ENCODE peak calls at places on chromosomes 5 and 9, in six cellular contexts. V is transverse colon, Y is stomach, P is spleen, O is GM23338, F is esophagus muscularis mucosa. M is an unnamed sample. For H3K4me1, the result is how much of the 10 kb centered on the place peaks cover.

GRCh38 chr9:110329676-110330235 is 7.9 kb downstream of the TXNDC8 start:
- DNase-seq in V (no peak), Y (no peak), P (no peak), O (no peak), F (no peak), M (no peak)

GRCh38 chr5:168317096-168317520 is 25.7 kb downstream of the WWC1 start:
- DNase-seq in V (no peak), Y (no peak), P (peak), O (no peak), F (no peak), M (no peak)

GRCh38 chr9:94630281-94630680 is 9.0 kb downstream of the FBP1 start:
- DNase-seq in V (no peak), Y (peak), P (no peak), O (no peak), F (no peak), M (no peak)

GRCh38 chr5:156722358-156722757 is 127.7 kb upstream of the PPP1R2B start:
- DNase-seq in V (no peak), Y (no peak), P (no peak), O (no peak), F (no peak), M (no peak)

GRCh38 chr9:34961574-34962480 is 3.7 kb downstream of the PHF24 start:
- DNase-seq in V (no peak), Y (no peak), P (no peak), O (peak), F (no peak), M (no peak)

GRCh38 chr5:106397700-106398099 is 1273.0 kb downstream of the EFNA5 start:
- DNase-seq in V (no peak), Y (no peak), P (no peak), O (no peak), F (no peak), M (peak)

GRCh38 chr5:150322202-150322601 is 19.5 kb upstream of the ARSI start:
- DNase-seq in V (no peak), Y (no peak), P (no peak), O (no peak), F (no peak), M (no peak)

GRCh38 chr5:169749295-169749694 is 112.2 kb downstream of the DOCK2 start:
- DNase-seq in V (no peak), Y (no peak), P (no peak), O (no peak), F (no peak), M (no peak)

GRCh38 chr5:79935992-79936643 is 54.9 kb downstream of the MTX3 start:
- DNase-seq in V (no peak), Y (no peak), P (no peak), O (no peak), F (no peak), M (no peak)

GRCh38 chr5:160076997-160077396 is 42.3 kb downstream of the PWWP2A start:
- DNase-seq in V (no peak), Y (no peak), P (no peak), O (no peak), F (no peak), M (no peak)

GRCh38 chr5:32285489-32286138 is 27.1 kb downstream of the MTMR12 start:
- DNase-seq in V (no peak), Y (no peak), P (no peak), O (no peak), F (no peak), M (no peak)

GRCh38 chr5:54009828-54010227 is 300.5 kb downstream of the ARL15 start:
- DNase-seq in V (no peak), Y (no peak), P (no peak), O (peak), F (no peak), M (no peak)

GRCh38 chr9:113645972-113646241 is 182.4 kb downstream of the RGS3 start:
- DNase-seq in V (no peak), Y (no peak), P (no peak), O (no peak), F (no peak), M (no peak)

GRCh38 chr9:127194881-127195713 is 69.5 kb upstream of the GARNL3 start:
- DNase-seq in V (no peak), Y (no peak), P (peak), O (peak), F (no peak), M (no peak)

GRCh38 chr9:20312732-20313131 is 309.6 kb downstream of the MLLT3 start:
- DNase-seq in V (no peak), Y (no peak), P (no peak), O (no peak), F (peak), M (no peak)

GRCh38 chr5:32984851-32985250 is 273.7 kb downstream of the NPR3 start:
- DNase-seq in V (no peak), Y (no peak), P (no peak), O (no peak), F (no peak), M (no peak)

GRCh38 chr9:125241863-125242739 is 958 bp upstream of the HSPA5 start:
- DNase-seq in V (peak), Y (peak), P (peak), O (no peak), F (peak), M (no peak)

GRCh38 chr5:58462623-58463230 is 2.8 kb upstream of the PLK2 start:
- DNase-seq in V (peak), Y (peak), P (no peak), O (peak), F (no peak), M (peak)

GRCh38 chr9:134633362-134634142 is 8.1 kb upstream of the COL5A1 start:
- DNase-seq in V (peak), Y (no peak), P (peak), O (no peak), F (no peak), M (no peak)

GRCh38 chr5:97042981-97043380 is 99.4 kb downstream of the LIX1 start:
- DNase-seq in V (no peak), Y (no peak), P (no peak), O (peak), F (no peak), M (no peak)

GRCh38 chr5:106964102-106964501 is 706.6 kb downstream of the EFNA5 start:
- DNase-seq in V (no peak), Y (no peak), P (no peak), O (no peak), F (no peak), M (no peak)

GRCh38 chr5:140075371-140075770 is 32.3 kb upstream of the NRG2 start:
- DNase-seq in V (no peak), Y (no peak), P (no peak), O (no peak), F (no peak), M (no peak)

GRCh38 chr5:145587308-145588071 is 247.7 kb downstream of the PRELID2 start:
- DNase-seq in V (no peak), Y (no peak), P (no peak), O (no peak), F (no peak), M (peak)

GRCh38 chr9:36825179-36825578 is 208.9 kb downstream of the PAX5 start:
- DNase-seq in V (no peak), Y (no peak), P (no peak), O (no peak), F (no peak), M (no peak)

GRCh38 chr5:16539169-16539666 is 73.6 kb upstream of the ZNF622 start:
- DNase-seq in V (peak), Y (peak), P (no peak), O (no peak), F (peak), M (no peak)

GRCh38 chr5:354581-355378 is 33.3 kb downstream of the AHRR start:
- DNase-seq in V (no peak), Y (no peak), P (peak), O (no peak), F (no peak), M (no peak)

GRCh38 chr5:142587354-142587965 is 98.4 kb downstream of the FGF1 start:
- DNase-seq in V (no peak), Y (peak), P (no peak), O (peak), F (no peak), M (no peak)

GRCh38 chr5:16540421-16540820 is 74.8 kb upstream of the ZNF622 start:
- DNase-seq in V (no peak), Y (no peak), P (no peak), O (no peak), F (no peak), M (no peak)

GRCh38 chr5:175542232-175542965 is 64.0 kb downstream of the SFXN1 start:
- DNase-seq in V (no peak), Y (peak), P (no peak), O (no peak), F (no peak), M (no peak)

GRCh38 chr5:133273661-133274596 is 222.1 kb downstream of the HSPA4 start:
- DNase-seq in V (no peak), Y (no peak), P (no peak), O (no peak), F (no peak), M (no peak)

GRCh38 chr9:85639675-85640186 is 102.0 kb downstream of the AGTPBP1 start:
- DNase-seq in V (no peak), Y (no peak), P (no peak), O (no peak), F (no peak), M (no peak)

GRCh38 chr5:12614608-12615007 is 710.4 kb upstream of the CTNND2 start:
- DNase-seq in V (no peak), Y (no peak), P (no peak), O (no peak), F (no peak), M (no peak)

GRCh38 chr5:35671516-35671915 is 53.9 kb downstream of the SPEF2 start:
- DNase-seq in V (no peak), Y (no peak), P (no peak), O (no peak), F (no peak), M (no peak)

GRCh38 chr9:136098844-136099243 is 3.8 kb upstream of the NACC2 start:
- DNase-seq in V (no peak), Y (no peak), P (no peak), O (no peak), F (no peak), M (no peak)

GRCh38 chr9:134171316-134172197 is 7.2 kb upstream of the RNU6ATAC start:
- DNase-seq in V (no peak), Y (no peak), P (peak), O (no peak), F (no peak), M (no peak)

GRCh38 chr5:91706785-91707520 is 323.8 kb upstream of the ARRDC3 start:
- DNase-seq in V (no peak), Y (no peak), P (no peak), O (no peak), F (no peak), M (no peak)

DNA sequence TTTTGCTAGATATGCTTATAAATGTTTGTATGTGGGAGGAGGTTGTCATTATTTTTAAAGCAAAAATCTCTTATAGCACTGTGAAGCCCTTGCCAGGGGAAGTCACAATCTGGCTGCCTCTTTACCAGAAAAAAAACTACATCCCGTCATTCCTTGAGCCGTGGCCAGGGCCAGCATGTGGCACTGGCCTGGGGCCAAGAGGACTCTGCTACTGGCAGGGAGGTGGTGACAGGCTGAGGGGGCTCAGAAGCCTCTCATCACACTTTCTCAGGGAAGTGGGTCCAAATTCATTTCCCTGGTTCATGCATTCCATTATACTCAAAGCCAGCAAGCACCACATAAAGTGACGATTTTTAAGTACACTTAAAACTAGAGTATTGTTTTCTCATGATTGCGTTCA is 457.3 kb downstream of the ZNF608 start:
- DNase-seq in V (peak), Y (peak), P (no peak), O (no peak), F (no peak), M (no peak)
- TF ChIP-seq POLR2AphosphoS5 in V (no peak), Y (no peak), P (peak), O (no peak), F (no peak), M (no peak)

GRCh38 chr5:9358961-9359686 is 186.8 kb downstream of the SEMA5A start:
- DNase-seq in V (no peak), Y (no peak), P (no peak), O (no peak), F (no peak), M (no peak)
- H3K4me1 ChIP-seq in V (under half), Y (under half), P (under half), O (under half), F (under half), M (under half)

DNA sequence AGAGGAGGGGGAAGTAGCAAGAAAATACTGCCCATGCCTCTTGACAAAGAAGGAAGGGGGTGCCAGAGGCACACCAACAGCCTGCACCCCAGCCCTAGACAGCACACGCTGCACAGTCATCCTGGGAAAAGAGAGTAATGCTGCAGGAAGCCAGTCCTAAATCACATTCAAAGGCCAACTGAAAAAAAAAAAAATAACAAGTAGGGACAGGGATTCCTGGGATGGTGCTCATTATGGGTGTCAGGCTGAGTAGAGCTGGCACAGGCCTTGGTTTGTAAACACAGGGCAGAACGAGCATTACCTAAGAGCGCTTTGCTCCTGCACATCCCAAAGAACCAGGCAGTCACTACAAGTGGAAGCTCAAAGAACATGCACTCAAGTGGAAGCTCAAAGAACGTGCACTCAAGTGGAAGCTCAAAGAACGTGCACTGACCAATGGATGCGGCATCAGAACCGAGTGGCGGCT is 7.8 kb downstream of the RAPGEF1 start:
- DNase-seq in V (peak), Y (no peak), P (no peak), O (no peak), F (no peak), M (no peak)
- H3K4me3 ChIP-seq in V (no peak), Y (no peak), P (no peak), O (no peak), F (no peak), M (no peak)

DNA sequence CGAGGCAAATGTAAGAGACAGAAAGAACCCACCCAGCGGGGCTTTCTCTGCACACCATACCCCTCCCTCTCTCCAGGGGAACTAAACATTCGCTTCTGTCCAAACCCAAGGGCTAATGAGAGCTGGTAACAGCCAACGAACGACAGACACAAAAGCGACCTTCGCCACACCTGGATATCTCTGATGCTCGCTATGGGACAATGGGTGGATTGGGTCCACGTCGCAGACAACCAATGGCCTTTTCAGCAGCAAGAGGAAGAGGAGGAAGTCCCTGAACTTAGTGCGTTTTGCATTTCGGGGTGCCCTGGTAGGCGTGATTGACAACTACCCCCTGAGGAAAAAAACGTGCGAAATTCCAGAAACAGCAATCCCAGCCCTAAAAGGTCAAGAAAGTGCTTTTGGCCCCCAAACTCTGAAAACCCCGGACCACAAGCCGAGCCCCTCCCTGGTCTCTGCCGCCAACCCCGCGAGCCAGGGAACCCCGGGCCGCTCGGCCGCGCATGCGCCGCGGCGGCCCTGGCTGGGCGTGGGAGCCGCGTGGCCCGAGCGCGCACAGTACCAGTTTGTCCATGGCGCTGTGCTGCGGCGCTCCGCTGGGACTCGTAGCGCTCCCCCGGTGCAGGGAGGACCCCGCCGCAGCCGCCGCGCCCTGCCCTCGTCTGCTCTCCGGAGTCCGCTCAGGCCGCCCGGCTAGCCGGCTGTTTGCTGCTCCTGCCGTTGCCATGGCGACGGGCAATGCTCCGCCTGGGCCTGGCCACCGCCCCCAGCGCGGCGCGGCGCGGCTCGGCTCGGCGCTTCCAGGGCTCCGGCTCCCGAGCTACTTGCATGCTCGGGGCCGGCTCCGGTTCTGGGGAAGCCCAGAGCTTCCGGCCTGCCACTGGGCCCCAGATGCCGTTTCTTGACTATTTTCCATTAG is 66.9 kb upstream of the DNAH5 start:
- DNase-seq in V (peak), Y (peak), P (peak), O (peak), F (peak), M (peak)
- TF ChIP-seq POLR2AphosphoS5 in V (no peak), Y (peak), P (peak), O (peak), F (peak), M (peak)

GRCh38 chr9:71663216-71663615 is 105.1 kb downstream of the CEMIP2 start:
- DNase-seq in V (no peak), Y (no peak), P (no peak), O (peak), F (no peak), M (no peak)
- H3K4me1 ChIP-seq in V (under half), Y (under half), P (under half), O (under half), F (under half), M (under half)

GRCh38 chr5:31270396-31270795 is 76.9 kb downstream of the CDH6 start:
- DNase-seq in V (no peak), Y (no peak), P (no peak), O (peak), F (no peak), M (no peak)

GRCh38 chr5:31269259-31269658 is 75.8 kb downstream of the CDH6 start:
- DNase-seq in V (no peak), Y (no peak), P (no peak), O (no peak), F (no peak), M (no peak)

GRCh38 chr5:31271567-31271966 is 78.1 kb downstream of the CDH6 start:
- DNase-seq in V (no peak), Y (no peak), P (no peak), O (no peak), F (no peak), M (no peak)

GRCh38 chr5:31273161-31273560 is 79.7 kb downstream of the CDH6 start:
- DNase-seq in V (no peak), Y (no peak), P (no peak), O (no peak), F (no peak), M (no peak)

DNA sequence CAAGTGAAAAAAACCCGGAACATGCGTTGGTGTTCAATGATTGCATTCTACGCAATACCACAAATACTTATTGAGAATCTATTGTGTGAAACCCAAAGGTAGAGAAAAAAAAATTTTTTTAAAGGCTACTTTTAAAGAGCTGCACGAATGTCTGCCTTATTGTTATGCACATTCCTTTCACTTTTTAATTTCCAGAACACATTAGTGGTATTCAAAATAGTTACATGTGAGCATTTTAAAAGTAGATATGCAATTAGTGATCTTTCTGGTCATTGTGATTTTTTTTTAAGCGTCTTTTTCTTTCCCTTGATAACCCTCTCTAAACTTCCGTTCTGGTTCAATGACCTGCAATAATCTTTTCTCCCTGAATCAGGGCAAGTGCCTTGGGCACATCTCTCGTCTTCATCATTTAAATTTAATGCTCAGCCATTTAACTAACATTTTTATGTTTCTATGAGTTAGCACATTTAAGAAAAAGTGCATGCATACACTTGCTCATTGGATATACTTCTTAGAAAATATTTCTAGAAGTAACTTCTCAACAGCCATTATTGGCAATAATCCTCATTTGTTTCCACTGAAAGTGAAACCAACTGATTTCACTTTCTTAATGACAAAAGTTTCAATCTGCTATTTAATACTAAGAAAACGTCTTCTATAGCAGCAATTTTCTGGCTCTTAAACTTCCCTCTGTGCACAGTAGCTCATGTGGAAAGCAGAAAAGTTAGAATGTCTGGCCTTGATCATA is 80.3 kb downstream of the CDH6 start:
- DNase-seq in V (no peak), Y (no peak), P (no peak), O (no peak), F (no peak), M (no peak)
- H3K4me3 ChIP-seq in V (no peak), Y (peak), P (no peak), O (no peak), F (peak), M (peak)

GRCh38 chr9:83535736-83536135 is 2.5 kb downstream of the FRMD3 start:
- DNase-seq in V (no peak), Y (no peak), P (no peak), O (peak), F (no peak), M (no peak)
- TF ChIP-seq POLR2AphosphoS5 in V (no peak), Y (no peak), P (no peak), O (no peak), F (no peak), M (no peak)

DNA sequence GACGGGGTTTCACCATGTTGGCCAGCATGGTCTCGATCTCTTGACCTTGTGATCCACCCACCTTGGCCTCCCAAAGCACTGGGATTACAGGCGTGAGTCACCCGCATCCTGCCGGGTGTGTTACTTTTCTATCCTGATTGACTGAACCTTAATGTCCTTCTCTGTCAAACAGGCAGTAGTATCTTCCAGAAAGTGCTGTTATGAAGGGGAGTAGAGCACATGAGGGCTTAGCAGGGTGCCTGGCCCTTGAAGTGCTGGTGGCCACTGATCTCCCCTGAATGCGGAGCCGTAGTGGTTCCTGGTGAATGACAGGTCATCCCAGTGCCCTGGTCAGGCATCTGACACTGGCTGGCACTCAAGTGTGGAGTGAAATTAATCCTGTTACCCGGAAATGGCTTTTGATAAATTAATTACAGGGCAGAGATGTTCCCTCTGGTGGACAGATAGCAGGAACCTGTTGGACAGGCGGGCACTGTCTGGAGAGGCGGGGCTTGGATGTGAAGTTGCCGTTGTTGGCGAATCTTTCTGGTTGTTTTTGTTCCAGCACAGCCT is 28.4 kb downstream of the PRRC2B start:
- DNase-seq in V (no peak), Y (no peak), P (peak), O (no peak), F (no peak), M (no peak)
- H3K4me1 ChIP-seq in V (half or more), Y (half or more), P (half or more), O (half or more), F (half or more), M (half or more)

GRCh38 chr9:87580941-87581438 is 83.3 kb downstream of the DAPK1 start:
- DNase-seq in V (no peak), Y (no peak), P (no peak), O (no peak), F (no peak), M (no peak)
- H3K4me3 ChIP-seq in V (no peak), Y (no peak), P (no peak), O (no peak), F (no peak), M (no peak)